ENCODE peak calls at places on chromosome 7, in eight cellular contexts. F is Panc1, H is GM23338, G is breast epithelium, E is upper lobe of left lung, T is H1, V is stomach, J is transverse colon. R is an unnamed sample. For H3K4me1, the result is how much of the 10 kb centered on the place peaks cover.

GRCh38 chr7:24757799-24758275 is 573 bp upstream of the GSDME start:
- DNase-seq in G (no peak), F (no peak), H (peak), E (no peak), V (no peak), J (no peak), T (no peak), R (no peak)

GRCh38 chr7:144854839-144855424 is 19.1 kb upstream of the TPK1 start:
- DNase-seq in H (peak), V (no peak), T (no peak), J (no peak), G (no peak), F (no peak), E (no peak), R (no peak)

GRCh38 chr7:98215561-98216495 is 4.6 kb downstream of the BHLHA15 start:
- DNase-seq in T (no peak), J (no peak), H (no peak), G (no peak), F (no peak), E (peak), V (peak), R (no peak)

GRCh38 chr7:116815041-116815440 is 47.3 kb upstream of the CAPZA2 start:
- DNase-seq in E (no peak), H (no peak), G (no peak), T (no peak), V (no peak), F (no peak), J (no peak), R (no peak)

GRCh38 chr7:98303176-98303865 is 21.8 kb downstream of the BRI3 start:
- DNase-seq in F (no peak), V (no peak), H (no peak), G (no peak), J (no peak), T (no peak), E (no peak), R (no peak)

GRCh38 chr7:34837826-34838225 is 179.8 kb downstream of the NPSR1 start:
- DNase-seq in G (no peak), T (no peak), F (no peak), E (no peak), V (no peak), J (no peak), H (no peak), R (no peak)

GRCh38 chr7:22866965-22867364 is 44.3 kb upstream of the TOMM7 start:
- DNase-seq in E (no peak), G (no peak), T (no peak), V (no peak), H (no peak), J (no peak), F (no peak), R (no peak)

GRCh38 chr7:34486371-34486770 is 171.6 kb upstream of the NPSR1 start:
- DNase-seq in J (no peak), H (no peak), E (no peak), F (no peak), V (no peak), G (peak), T (no peak), R (peak)

GRCh38 chr7:104059103-104059502 is 69.6 kb upstream of the RELN start:
- DNase-seq in G (no peak), H (peak), F (no peak), J (no peak), E (no peak), V (no peak), T (no peak), R (no peak)

GRCh38 chr7:29457565-29457971 is 106.1 kb upstream of the PRR15 start:
- DNase-seq in J (no peak), E (no peak), F (no peak), T (no peak), G (no peak), V (no peak), H (no peak), R (no peak)

GRCh38 chr7:44275829-44276570 is 49.4 kb downstream of the CAMK2B start:
- DNase-seq in E (peak), J (no peak), T (peak), F (no peak), G (no peak), V (no peak), H (peak), R (no peak)

GRCh38 chr7:136533732-136534131 is 334.7 kb upstream of the CHRM2 start:
- DNase-seq in H (no peak), J (no peak), G (no peak), V (no peak), T (no peak), E (no peak), F (no peak), R (no peak)

GRCh38 chr7:17185690-17186070 is 112.8 kb upstream of the AHR start:
- DNase-seq in T (no peak), H (no peak), V (no peak), F (no peak), E (no peak), G (no peak), J (no peak), R (no peak)

GRCh38 chr7:76086070-76086469 is 38.2 kb downstream of the MDH2 start:
- DNase-seq in V (no peak), E (no peak), T (no peak), F (no peak), J (no peak), H (no peak), G (no peak), R (no peak)

DNA sequence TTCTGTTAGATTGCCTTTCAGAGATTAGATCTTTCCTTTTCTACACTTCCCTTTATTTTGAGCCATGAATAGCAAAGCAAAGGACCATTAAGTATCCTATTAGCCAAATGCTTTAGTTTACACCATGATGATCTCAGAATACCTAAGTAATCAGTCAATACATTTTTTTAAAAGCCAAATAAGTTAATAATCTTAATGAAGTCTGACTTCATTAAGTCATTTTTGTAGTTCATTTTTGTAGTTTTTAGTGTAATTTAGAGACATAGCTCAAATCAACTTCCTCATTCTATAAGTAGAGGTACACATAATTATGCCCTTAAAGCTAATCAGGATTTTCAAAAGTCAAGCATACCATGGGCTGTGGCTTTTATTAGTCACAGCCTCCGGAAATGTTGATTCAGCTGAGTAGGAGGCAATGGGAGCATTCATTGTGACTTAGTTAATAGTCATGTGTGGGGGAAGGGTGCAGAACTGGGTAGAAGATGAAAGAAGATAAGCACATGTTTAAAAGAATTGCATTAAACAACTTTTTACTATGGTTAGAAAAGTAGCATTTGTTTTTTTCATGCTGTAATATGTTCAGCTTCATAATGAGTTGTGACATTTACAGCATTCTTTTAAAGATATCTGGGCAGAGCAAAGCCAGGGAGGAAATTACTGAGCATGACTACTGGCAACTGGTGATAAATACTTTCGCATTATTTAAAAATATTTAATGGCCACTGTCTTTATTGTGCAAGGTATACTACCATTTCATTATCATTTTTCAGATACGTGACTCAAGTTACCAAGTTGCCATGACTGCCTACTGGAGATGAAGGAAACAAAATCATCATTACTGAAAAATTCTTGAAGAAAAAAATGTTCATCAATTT is 57.3 kb upstream of the CCDC71L start:
- DNase-seq in G (no peak), E (no peak), J (no peak), T (no peak), F (peak), H (peak), V (peak), R (no peak)
- TF ChIP-seq POLR2AphosphoS5 in G (no peak), E (no peak), J (no peak), T (no peak), F (no peak), H (no peak), V (no peak), R (peak)

GRCh38 chr7:92762853-92763252 is 73.5 kb downstream of the CDK6 start:
- DNase-seq in T (no peak), E (no peak), H (no peak), V (no peak), F (no peak), J (no peak), G (no peak), R (no peak)
- H3K4me1 ChIP-seq in T (under half), E (under half), H (half or more), V (under half), F (under half), J (under half), G (under half), R (under half)

GRCh38 chr7:108576110-108576509 is 6.4 kb downstream of the DNAJB9 start:
- DNase-seq in H (no peak), F (no peak), J (no peak), G (no peak), E (no peak), T (no peak), V (no peak), R (no peak)

GRCh38 chr7:108578937-108579336 is 9.3 kb downstream of the DNAJB9 start:
- DNase-seq in V (no peak), H (no peak), E (no peak), J (no peak), F (no peak), T (no peak), G (no peak), R (no peak)

GRCh38 chr7:108572487-108572886 is 2.8 kb downstream of the DNAJB9 start:
- DNase-seq in E (no peak), F (no peak), T (no peak), J (no peak), H (no peak), V (no peak), G (no peak), R (no peak)

GRCh38 chr7:108570146-108570755 is 577 bp downstream of the DNAJB9 start:
- DNase-seq in J (peak), E (peak), H (peak), G (peak), T (no peak), F (no peak), V (peak), R (peak)

DNA sequence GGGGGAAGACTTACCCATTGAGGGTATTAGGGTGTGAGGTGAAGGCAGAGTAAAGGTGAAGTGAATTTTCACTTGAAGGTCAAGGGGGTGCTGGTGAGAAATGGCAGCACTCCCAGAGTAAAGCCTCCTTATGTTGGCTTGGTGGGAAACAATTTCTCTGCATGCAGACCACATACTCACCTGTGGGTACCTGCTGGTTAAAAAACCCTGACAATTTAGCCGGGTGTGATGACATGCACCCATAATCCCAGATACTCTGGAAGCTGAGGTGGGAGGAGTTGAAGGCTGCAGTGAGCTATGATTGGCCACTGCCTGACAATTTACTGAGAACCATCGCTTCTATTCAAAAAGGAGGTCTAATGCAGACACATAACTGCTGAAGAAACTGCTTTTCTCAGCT is 5.5 kb downstream of the DNAJB9 start:
- DNase-seq in H (no peak), F (no peak), G (no peak), V (no peak), E (no peak), T (no peak), J (no peak), R (no peak)
- TF ChIP-seq POLR2AphosphoS5 in H (no peak), F (no peak), G (no peak), V (no peak), E (no peak), T (no peak), J (no peak), R (no peak)

DNA sequence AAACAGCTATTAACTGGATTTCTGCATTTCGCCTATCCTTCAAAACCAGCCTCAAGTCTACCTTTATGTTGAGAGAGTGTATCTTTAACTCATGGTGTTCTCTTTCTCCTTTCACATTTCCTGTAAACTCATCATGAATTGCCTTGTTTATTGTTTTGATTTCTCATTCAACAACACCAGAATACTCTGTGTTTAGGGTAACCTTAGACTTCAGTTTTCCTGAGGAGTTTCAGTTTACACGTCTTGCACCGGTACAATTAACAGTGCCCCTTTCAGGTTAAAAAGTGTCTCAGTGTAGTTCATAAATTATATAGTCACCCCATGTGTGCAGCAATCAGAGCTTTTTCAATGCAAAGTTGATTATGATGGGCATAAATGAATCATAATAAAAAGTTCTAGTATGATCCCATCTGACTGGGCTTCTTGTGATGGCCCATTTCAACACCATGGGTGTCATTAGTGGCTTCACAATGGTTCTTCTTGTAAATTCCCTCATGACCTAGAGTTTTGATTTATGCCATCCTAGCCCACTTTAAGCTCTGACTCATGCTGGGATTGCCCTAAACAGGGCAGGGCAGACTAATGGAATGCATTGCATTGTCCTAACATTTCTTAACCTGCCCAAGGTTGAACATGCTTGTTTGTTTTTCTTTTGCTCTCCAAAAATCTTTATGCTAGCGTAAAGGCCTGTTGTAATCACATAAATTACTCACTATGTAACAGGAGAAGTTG is 22.0 kb downstream of the ITGB8 start:
- DNase-seq in J (no peak), H (no peak), V (no peak), F (no peak), G (peak), T (no peak), E (no peak), R (peak)
- H3K4me1 ChIP-seq in J (under half), H (under half), V (under half), F (under half), G (under half), T (under half), E (under half), R (under half)

GRCh38 chr7:147803625-147804024 is 786.9 kb upstream of the C7orf33 start:
- DNase-seq in E (no peak), J (no peak), T (no peak), H (no peak), G (no peak), F (no peak), V (no peak), R (no peak)
- TF ChIP-seq POLR2AphosphoS5 in E (no peak), J (no peak), T (no peak), H (no peak), G (no peak), F (no peak), V (no peak), R (no peak)

GRCh38 chr7:100719523-100720319 is 547 bp upstream of the EPO start:
- DNase-seq in F (no peak), V (no peak), J (peak), T (no peak), E (no peak), G (no peak), H (no peak), R (no peak)
- H3K4me1 ChIP-seq in F (under half), V (under half), J (under half), T (under half), E (under half), G (under half), H (under half), R (under half)

DNA sequence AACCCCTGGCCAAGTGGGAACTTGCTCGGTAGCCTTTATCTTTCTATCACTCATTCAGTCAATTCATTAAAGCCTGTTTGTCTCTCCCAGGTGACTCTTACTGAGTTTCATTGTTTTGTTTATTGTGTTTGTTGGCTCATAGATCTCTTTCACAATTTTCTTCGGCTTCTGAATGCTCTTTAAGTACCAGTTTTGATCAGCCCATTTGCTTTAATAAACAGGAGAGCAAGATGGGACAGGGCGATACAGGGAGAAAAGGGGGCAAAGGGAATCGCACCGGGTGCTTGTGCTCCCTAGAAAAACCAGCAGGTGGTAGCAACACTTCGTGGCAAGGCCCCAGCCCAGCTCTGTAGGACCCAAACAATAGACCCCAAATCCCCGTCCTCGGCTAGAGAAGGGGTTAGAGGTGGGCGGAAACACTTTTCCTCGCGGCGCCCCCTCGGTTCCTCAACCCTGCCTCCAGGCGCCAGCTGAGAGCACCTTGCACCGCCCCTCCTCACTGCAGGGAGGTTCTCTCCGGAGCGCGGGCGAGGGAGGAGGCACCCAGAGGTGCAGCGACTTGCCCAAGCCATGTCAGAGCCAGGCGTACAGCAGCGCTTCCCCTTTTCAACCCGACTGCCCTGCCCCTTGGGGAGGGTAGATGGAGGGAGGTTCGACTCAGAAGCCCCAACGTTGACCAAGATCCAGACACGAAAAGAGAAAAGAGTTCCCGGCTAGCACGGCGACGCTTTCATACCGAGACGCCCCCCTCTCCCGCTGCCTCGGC is 954 bp upstream of the EPHB6 start:
- DNase-seq in J (peak), G (no peak), V (peak), F (peak), T (peak), E (peak), H (peak), R (peak)
- TF ChIP-seq POLR2AphosphoS5 in J (no peak), G (no peak), V (no peak), F (no peak), T (no peak), E (no peak), H (no peak), R (peak)

GRCh38 chr7:74031403-74032190 is 3.6 kb downstream of the ELN start:
- DNase-seq in F (no peak), J (no peak), T (no peak), E (no peak), H (no peak), V (no peak), G (no peak), R (no peak)
- H3K4me1 ChIP-seq in F (under half), J (under half), T (under half), E (under half), H (under half), V (half or more), G (under half), R (under half)

GRCh38 chr7:74029991-74030415 is 2.0 kb downstream of the ELN start:
- DNase-seq in G (no peak), T (no peak), F (no peak), E (no peak), H (peak), V (no peak), J (no peak), R (no peak)

GRCh38 chr7:74032191-74032490 is 4.2 kb downstream of the ELN start:
- DNase-seq in V (no peak), H (no peak), E (no peak), T (no peak), F (no peak), J (no peak), G (peak), R (peak)

GRCh38 chr7:74033372-74034311 is 5.7 kb downstream of the ELN start:
- DNase-seq in E (peak), T (no peak), H (no peak), J (no peak), V (peak), F (no peak), G (no peak), R (no peak)

GRCh38 chr7:74030861-74031260 is 2.9 kb downstream of the ELN start:
- DNase-seq in E (no peak), V (no peak), T (no peak), H (no peak), G (no peak), J (no peak), F (no peak), R (no peak)

DNA sequence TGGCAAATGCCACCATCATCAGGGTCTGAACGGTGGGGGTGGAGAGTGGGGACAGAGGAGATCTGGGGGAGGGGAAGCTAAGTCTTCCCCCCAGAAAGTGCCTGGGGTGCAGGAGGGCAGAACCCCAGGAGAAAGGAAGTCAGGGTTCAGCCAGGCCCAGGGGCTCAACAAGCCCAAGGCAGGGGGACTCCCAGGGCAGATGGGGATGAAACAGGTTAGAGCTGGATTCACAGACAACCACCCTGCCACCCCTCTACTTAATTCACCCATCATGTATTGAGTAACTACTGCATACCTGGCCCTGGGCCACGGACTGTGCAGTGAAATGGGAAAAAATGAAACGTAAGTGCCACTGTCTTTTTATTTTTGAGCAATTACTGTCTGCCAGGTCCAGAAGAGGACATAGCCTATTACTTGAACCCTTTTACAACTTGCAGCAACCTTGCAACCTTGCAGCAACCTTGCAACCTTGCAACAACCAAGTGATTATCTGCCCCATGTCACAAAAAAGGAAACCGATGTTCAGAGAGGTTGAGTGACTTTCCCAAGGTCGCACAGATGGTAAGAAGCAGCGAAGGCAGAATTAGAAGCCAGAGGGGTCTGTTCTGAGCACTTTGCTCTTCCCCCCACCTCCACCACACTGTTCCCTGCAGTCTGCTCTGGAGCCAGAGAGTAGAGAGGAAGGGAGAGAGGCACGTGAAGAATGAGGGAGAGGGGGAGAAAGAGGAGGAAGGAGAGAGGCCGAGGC is 4.8 kb downstream of the ELN start:
- DNase-seq in H (no peak), E (no peak), G (no peak), V (no peak), J (no peak), T (no peak), F (no peak), R (no peak)
- TF ChIP-seq POLR2AphosphoS5 in H (no peak), E (no peak), G (no peak), V (no peak), J (no peak), T (no peak), F (no peak), R (no peak)